ENCODE peak calls at places on chromosomes 2 and 18, in seven cellular contexts. D, E, L, N, R, M and A are unnamed samples.
A peak's percentile ranks its signal among the peaks of the same experiment; 100 is the strongest.

GRCh38 chr18:35747894-35748472 is 166.4 kb downstream of the GALNT1 start:
- DNase-seq in L (no peak), M (no peak), R (no peak), D (no peak), N (no peak), E (no peak), A (no peak)

GRCh38 chr2:20913460-20913859 is 90.6 kb upstream of the LDAH start:
- DNase-seq in E (no peak), N (no peak), M (no peak), R (no peak), L (no peak), D (no peak), A (no peak)

GRCh38 chr2:69652206-69652605 is 8.7 kb upstream of the AAK1 start:
- DNase-seq in E (peak; percentile 65), R (peak; percentile 96), M (no peak), D (peak; percentile 77), L (no peak), N (no peak), A (no peak)

GRCh38 chr2:27408601-27409320 is 630 bp downstream of the PPM1G start:
- DNase-seq in L (peak; percentile 22), M (no peak), R (no peak), E (peak; percentile 51), N (no peak), D (no peak), A (peak; percentile 20)

GRCh38 chr2:240954436-240955305 is 43.7 kb upstream of the SNED1 start:
- DNase-seq in N (peak; percentile 26), D (no peak), E (no peak), R (no peak), M (no peak), L (no peak), A (no peak)

GRCh38 chr2:15918761-15919356 is 21.5 kb upstream of the MYCN start:
- DNase-seq in E (no peak), R (no peak), N (no peak), L (no peak), D (no peak), M (no peak), A (no peak)

GRCh38 chr18:76658627-76659026 is 163.6 kb upstream of the ZNF516 start:
- DNase-seq in D (no peak), E (no peak), M (no peak), R (no peak), L (no peak), N (peak; percentile 77), A (no peak)

GRCh38 chr2:219664958-219665357 is 37.5 kb downstream of the SLC4A3 start:
- DNase-seq in D (no peak), E (peak; percentile 29), M (peak; percentile 27), R (no peak), N (no peak), L (peak; percentile 83), A (no peak)

GRCh38 chr2:174025271-174026121 is 60.3 kb upstream of the SP3 start:
- DNase-seq in D (no peak), L (peak; percentile 84), E (peak; percentile 63), N (no peak), M (no peak), R (no peak), A (no peak)

GRCh38 chr2:65662654-65663432 is 230.4 kb upstream of the SPRED2 start:
- DNase-seq in E (peak; percentile 75), L (no peak), R (peak; percentile 74), N (no peak), D (no peak), M (no peak), A (no peak)

GRCh38 chr2:23753291-23754006 is 173.5 kb downstream of the ATAD2B start:
- DNase-seq in R (no peak), M (no peak), E (no peak), N (no peak), L (no peak), D (no peak), A (no peak)

GRCh38 chr2:176123847-176124273 is 1.3 kb downstream of the HOXD9 start:
- DNase-seq in R (no peak), E (no peak), L (no peak), M (no peak), N (peak; percentile 56), D (no peak), A (no peak)

GRCh38 chr18:13218376-13219011 is at the start of gene LDLRAD4:
- DNase-seq in E (peak; percentile 39), R (no peak), M (no peak), D (no peak), L (peak; percentile 65), N (peak; percentile 72), A (peak; percentile 29)

GRCh38 chr2:173998386-173998785 is 33.2 kb upstream of the SP3 start:
- DNase-seq in D (no peak), L (no peak), M (no peak), R (no peak), N (no peak), E (no peak), A (no peak)

GRCh38 chr2:177588671-177589070 is 196.1 kb downstream of the AGPS start:
- DNase-seq in L (no peak), D (no peak), R (no peak), E (no peak), N (no peak), M (no peak), A (no peak)

GRCh38 chr2:64650722-64651338 is 2.9 kb downstream of the SERTAD2 start:
- DNase-seq in N (no peak), E (no peak), D (no peak), M (no peak), L (no peak), R (no peak), A (no peak)

GRCh38 chr18:38397094-38397493 is 831.5 kb upstream of the CELF4 start:
- DNase-seq in D (no peak), R (no peak), L (no peak), M (no peak), E (no peak), N (no peak), A (no peak)

GRCh38 chr2:96825057-96825456 is 9.0 kb downstream of the CNNM3 start:
- DNase-seq in D (no peak), L (no peak), N (no peak), E (no peak), M (no peak), R (no peak), A (no peak)

GRCh38 chr18:2143666-2144065 is 427.6 kb downstream of the METTL4 start:
- DNase-seq in M (no peak), N (no peak), E (no peak), D (no peak), R (no peak), L (no peak), A (no peak)

GRCh38 chr2:205580591-205580990 is 101.7 kb upstream of the NRP2 start:
- DNase-seq in E (peak; percentile 53), R (peak; percentile 28), D (no peak), N (no peak), L (no peak), M (no peak), A (no peak)

GRCh38 chr2:68562934-68563333 is 80.4 kb upstream of the PROKR1 start:
- DNase-seq in R (no peak), M (no peak), L (no peak), D (no peak), N (no peak), E (no peak), A (no peak)

GRCh38 chr2:216632952-216633615 is at the start of gene IGFBP2:
- DNase-seq in L (peak; percentile 49), D (no peak), R (no peak), N (peak; percentile 69), E (peak; percentile 40), M (no peak), A (peak; percentile 28)

GRCh38 chr2:63406641-63407040 is 181.6 kb downstream of the WDPCP start:
- DNase-seq in D (no peak), N (no peak), R (no peak), E (no peak), L (no peak), M (no peak), A (no peak)

GRCh38 chr18:10912790-10913560 is 236.4 kb downstream of the PIEZO2 start:
- DNase-seq in M (no peak), N (no peak), R (peak; percentile 8), E (no peak), L (no peak), D (no peak), A (no peak)

GRCh38 chr2:152910970-152911369 is 192.6 kb downstream of the ARL6IP6 start:
- DNase-seq in L (no peak), M (no peak), D (no peak), N (no peak), R (no peak), E (no peak), A (no peak)

GRCh38 chr2:231113489-231113888 is 11.4 kb downstream of the HTR2B start:
- DNase-seq in L (no peak), N (no peak), D (no peak), E (no peak), M (no peak), R (no peak), A (no peak)

GRCh38 chr2:46187112-46187618 is 110.0 kb upstream of the EPAS1 start:
- DNase-seq in M (no peak), L (no peak), R (peak; percentile 73), N (peak; percentile 57), D (no peak), E (peak; percentile 87), A (peak; percentile 26)

GRCh38 chr2:70140978-70141753 is 49.7 kb downstream of the C2orf42 start:
- DNase-seq in L (no peak), N (no peak), R (peak; percentile 23), D (peak; percentile 98), M (no peak), E (no peak), A (peak; percentile 56)

GRCh38 chr18:49020129-49020528 is 69.4 kb upstream of the SMAD7 start:
- DNase-seq in M (no peak), N (peak; percentile 44), D (no peak), L (no peak), R (no peak), E (peak; percentile 5), A (no peak)

GRCh38 chr2:161032635-161033034 is 127.6 kb upstream of the TANK start:
- DNase-seq in R (no peak), N (no peak), E (no peak), L (no peak), D (no peak), M (no peak), A (no peak)

GRCh38 chr2:3457524-3458395 is 61.6 kb downstream of the ADI1 start:
- DNase-seq in D (no peak), L (no peak), N (peak; percentile 40), E (no peak), M (no peak), R (no peak), A (no peak)

GRCh38 chr2:201261471-201261870 is 1.1 kb downstream of the CASP8 start:
- DNase-seq in E (no peak), M (no peak), R (no peak), N (peak; percentile 74), L (no peak), D (no peak), A (peak; percentile 61)